ENCODE peak calls at places on chromosomes 1 and 21, in seven cellular contexts. M is amygdala; S is caudate nucleus; Y is NCI-H510A; U is mucosa of gallbladder; K is activated naive CD8-positive, alpha-beta T cell treated with anti-CD3 and anti-CD28 coated beads, Interleukin-2, amount 50 U/mL, for 24 hours; X is T follicular helper cell. L is an unnamed sample.

GRCh38 chr1:29124366-29125236 is 898 bp upstream of the TMEM200B start:
- DNase-seq in M (no peak), S (no peak), Y (peak; percentile 8), U (peak; percentile 58), K (peak; percentile 74), X (no peak), L (no peak)

GRCh38 chr1:156419863-156420208 is 50.8 kb downstream of the RHBG start:
- DNase-seq in M (no peak), S (no peak), Y (no peak), U (no peak), K (peak; percentile 58), X (no peak), L (no peak)

GRCh38 chr21:37878946-37879660 is 37.2 kb downstream of the KCNJ6 start:
- DNase-seq in M (no peak), S (no peak), Y (peak; percentile 18), U (no peak), K (no peak), X (no peak), L (no peak)

GRCh38 chr21:19603011-19603593 is 1199.5 kb upstream of the TMPRSS15 start:
- DNase-seq in M (no peak), S (no peak), Y (no peak), U (no peak), K (no peak), X (no peak), L (no peak)

GRCh38 chr1:87151500-87152421 is 176.9 kb upstream of the LMO4 start:
- DNase-seq in M (no peak), S (no peak), Y (peak; percentile 87), U (peak; percentile 58), K (peak; percentile 72), X (no peak), L (peak; percentile 30)

GRCh38 chr1:234683856-234684632 is 74.1 kb upstream of the IRF2BP2 start:
- DNase-seq in M (no peak), S (no peak), Y (no peak), U (peak; percentile 69), K (no peak), X (no peak), L (no peak)

GRCh38 chr1:14759843-14760242 is 161.4 kb downstream of the KAZN start:
- DNase-seq in M (no peak), S (no peak), Y (no peak), U (no peak), K (no peak), X (no peak), L (no peak)

GRCh38 chr1:37593726-37594125 is 2.0 kb downstream of the GNL2 start:
- DNase-seq in M (no peak), S (no peak), Y (no peak), U (no peak), K (no peak), X (no peak), L (no peak)

GRCh38 chr1:11708554-11709350 is 17.2 kb downstream of the DRAXIN start:
- DNase-seq in M (no peak), S (no peak), Y (no peak), U (no peak), K (no peak), X (no peak), L (no peak)

GRCh38 chr1:159076753-159077656 is at the start of gene AIM2:
- DNase-seq in M (no peak), S (no peak), Y (no peak), U (peak; percentile 36), K (peak; percentile 88), X (peak; percentile 74), L (no peak)

GRCh38 chr1:67629370-67630075 is 55.5 kb upstream of the GADD45A start:
- DNase-seq in M (no peak), S (no peak), Y (no peak), U (no peak), K (no peak), X (no peak), L (no peak)

GRCh38 chr1:34850382-34850781 is 9.2 kb downstream of the SMIM12 start:
- DNase-seq in M (no peak), S (no peak), Y (no peak), U (no peak), K (no peak), X (no peak), L (no peak)

GRCh38 chr1:161484613-161485012 is 20.6 kb upstream of the FCGR2A start:
- DNase-seq in M (no peak), S (no peak), Y (no peak), U (no peak), K (no peak), X (no peak), L (no peak)

GRCh38 chr1:85311818-85312217 is 35.4 kb upstream of the BCL10 start:
- DNase-seq in M (no peak), S (no peak), Y (no peak), U (no peak), K (no peak), X (no peak), L (no peak)

GRCh38 chr1:45512641-45513054 is 9.0 kb downstream of the PRDX1 start:
- DNase-seq in M (no peak), S (no peak), Y (peak; percentile 42), U (peak; percentile 66), K (peak; percentile 69), X (peak; percentile 40), L (peak; percentile 14)

GRCh38 chr1:183149273-183149672 is 36.8 kb upstream of the LAMC2 start:
- DNase-seq in M (no peak), S (no peak), Y (no peak), U (no peak), K (no peak), X (no peak), L (no peak)

GRCh38 chr1:234956821-234957329 is 171.8 kb downstream of the TOMM20 start:
- DNase-seq in M (no peak), S (no peak), Y (no peak), U (no peak), K (no peak), X (no peak), L (no peak)

GRCh38 chr1:232764458-232765231 is 40.6 kb upstream of the MAP10 start:
- DNase-seq in M (no peak), S (no peak), Y (no peak), U (no peak), K (no peak), X (no peak), L (no peak)

GRCh38 chr1:56215086-56215485 is 364.3 kb downstream of the PLPP3 start:
- DNase-seq in M (no peak), S (no peak), Y (no peak), U (no peak), K (no peak), X (no peak), L (no peak)

GRCh38 chr1:92476071-92476607 is 10.6 kb downstream of the GFI1 start:
- DNase-seq in M (no peak), S (no peak), Y (peak; percentile 95), U (no peak), K (peak; percentile 64), X (peak; percentile 50), L (no peak)

GRCh38 chr1:30444850-30445249 is 278.5 kb downstream of the MATN1 start:
- DNase-seq in M (no peak), S (no peak), Y (no peak), U (no peak), K (no peak), X (no peak), L (no peak)

GRCh38 chr1:237141471-237141870 is 99.5 kb downstream of the RYR2 start:
- DNase-seq in M (no peak), S (no peak), Y (no peak), U (no peak), K (no peak), X (no peak), L (no peak)

GRCh38 chr1:175493321-175493998 is 249.9 kb downstream of the TNR start:
- DNase-seq in M (no peak), S (no peak), Y (no peak), U (no peak), K (no peak), X (no peak), L (no peak)

GRCh38 chr21:25583370-25584133 is 23.7 kb downstream of the MRPL39 start:
- DNase-seq in M (no peak), S (no peak), Y (no peak), U (no peak), K (peak; percentile 17), X (no peak), L (no peak)

GRCh38 chr1:903721-904270 is 19.9 kb upstream of the SAMD11 start:
- DNase-seq in M (no peak), S (no peak), Y (no peak), U (peak; percentile 9), K (no peak), X (no peak), L (no peak)

GRCh38 chr1:198003468-198003867 is 86.3 kb downstream of the LHX9 start:
- DNase-seq in M (no peak), S (no peak), Y (no peak), U (no peak), K (no peak), X (no peak), L (no peak)

GRCh38 chr1:156001682-156002171 is 19.0 kb downstream of the SSR2 start:
- DNase-seq in M (no peak), S (no peak), Y (no peak), U (no peak), K (no peak), X (no peak), L (no peak)

GRCh38 chr1:55789466-55789865 is 574.3 kb upstream of the USP24 start:
- DNase-seq in M (no peak), S (no peak), Y (no peak), U (no peak), K (no peak), X (no peak), L (no peak)

GRCh38 chr1:232226197-232226681 is 403.7 kb downstream of the SIPA1L2 start:
- DNase-seq in M (no peak), S (no peak), Y (no peak), U (no peak), K (peak; percentile 3), X (no peak), L (no peak)